ENCODE peak calls at places on chromosomes 3 and 15, in six cellular contexts. One of them, this sample, is unnamed. For H3K4me1 and H3K79me2, the result is how much of the 10 kb centered on the place peaks cover.

GRCh38 chr3:40152482-40153133 is 156.9 kb upstream of the EIF1B start:
- DNase-seq in SK-N-SH: no peak
- DNase-seq in mammary epithelial cell: peak
- DNase-seq in PC-3: no peak
- DNase-seq in endothelial cell of umbilical vein: no peak
- DNase-seq in OCI-LY7: no peak
- DNase-seq in this sample: no peak

GRCh38 chr3:42712716-42713372 is 10.2 kb upstream of the HHATL start:
- DNase-seq in endothelial cell of umbilical vein: no peak
- DNase-seq in OCI-LY7: no peak
- DNase-seq in mammary epithelial cell: no peak
- DNase-seq in PC-3: no peak
- DNase-seq in SK-N-SH: peak
- DNase-seq in this sample: no peak

GRCh38 chr3:113441051-113441770 is at the start of gene CFAP44:
- DNase-seq in mammary epithelial cell: peak
- DNase-seq in PC-3: no peak
- DNase-seq in endothelial cell of umbilical vein: peak
- DNase-seq in SK-N-SH: no peak
- DNase-seq in OCI-LY7: no peak
- DNase-seq in this sample: peak

GRCh38 chr3:8607285-8608040 is 37.1 kb downstream of the SSUH2 start:
- DNase-seq in SK-N-SH: peak
- DNase-seq in mammary epithelial cell: peak
- DNase-seq in PC-3: peak
- DNase-seq in endothelial cell of umbilical vein: peak
- DNase-seq in OCI-LY7: no peak
- DNase-seq in this sample: peak

GRCh38 chr15:90074916-90075315 is 27.4 kb downstream of the IDH2 start:
- DNase-seq in OCI-LY7: no peak
- DNase-seq in mammary epithelial cell: no peak
- DNase-seq in PC-3: no peak
- DNase-seq in endothelial cell of umbilical vein: no peak
- DNase-seq in SK-N-SH: no peak
- DNase-seq in this sample: no peak

GRCh38 chr3:75262661-75263060 is 401.5 kb upstream of the FRG2C start:
- DNase-seq in PC-3: no peak
- DNase-seq in endothelial cell of umbilical vein: no peak
- DNase-seq in SK-N-SH: no peak
- DNase-seq in OCI-LY7: no peak
- DNase-seq in mammary epithelial cell: peak
- DNase-seq in this sample: no peak

GRCh38 chr15:27258287-27258686 is 287.3 kb downstream of the GABRG3 start:
- DNase-seq in endothelial cell of umbilical vein: no peak
- DNase-seq in mammary epithelial cell: no peak
- DNase-seq in PC-3: no peak
- DNase-seq in SK-N-SH: no peak
- DNase-seq in OCI-LY7: no peak
- DNase-seq in this sample: no peak

GRCh38 chr3:11495948-11496557 is 147.7 kb downstream of the VGLL4 start:
- DNase-seq in PC-3: no peak
- DNase-seq in SK-N-SH: no peak
- DNase-seq in mammary epithelial cell: no peak
- DNase-seq in endothelial cell of umbilical vein: peak
- DNase-seq in OCI-LY7: no peak
- DNase-seq in this sample: no peak

GRCh38 chr3:45994661-45995369 is 809 bp downstream of the FYCO1 start:
- DNase-seq in SK-N-SH: peak
- DNase-seq in OCI-LY7: peak
- DNase-seq in PC-3: peak
- DNase-seq in mammary epithelial cell: no peak
- DNase-seq in endothelial cell of umbilical vein: no peak
- DNase-seq in this sample: no peak

GRCh38 chr3:184255291-184256039 is 5.9 kb downstream of the CAMK2N2 start:
- DNase-seq in OCI-LY7: no peak
- DNase-seq in SK-N-SH: no peak
- DNase-seq in PC-3: peak
- DNase-seq in mammary epithelial cell: peak
- DNase-seq in endothelial cell of umbilical vein: no peak
- DNase-seq in this sample: peak

GRCh38 chr15:89628791-89629715 is 26.2 kb downstream of the KIF7 start:
- DNase-seq in endothelial cell of umbilical vein: no peak
- DNase-seq in mammary epithelial cell: no peak
- DNase-seq in OCI-LY7: no peak
- DNase-seq in PC-3: no peak
- DNase-seq in SK-N-SH: peak
- DNase-seq in this sample: peak

GRCh38 chr15:41259546-41260189 is 28.6 kb downstream of the CHP1 start:
- DNase-seq in mammary epithelial cell: no peak
- DNase-seq in OCI-LY7: no peak
- DNase-seq in endothelial cell of umbilical vein: no peak
- DNase-seq in SK-N-SH: no peak
- DNase-seq in PC-3: no peak
- DNase-seq in this sample: peak

GRCh38 chr3:138332472-138333073 is 2.9 kb upstream of the NME9 start:
- DNase-seq in OCI-LY7: peak
- DNase-seq in SK-N-SH: peak
- DNase-seq in PC-3: peak
- DNase-seq in endothelial cell of umbilical vein: peak
- DNase-seq in mammary epithelial cell: no peak
- DNase-seq in this sample: peak

GRCh38 chr3:16199769-16200168 is 25.3 kb downstream of the GALNT15 start:
- DNase-seq in OCI-LY7: peak
- DNase-seq in endothelial cell of umbilical vein: no peak
- DNase-seq in SK-N-SH: no peak
- DNase-seq in mammary epithelial cell: no peak
- DNase-seq in PC-3: no peak
- DNase-seq in this sample: no peak

GRCh38 chr15:64912926-64913325 is 1.2 kb downstream of the ANKDD1A start:
- DNase-seq in PC-3: no peak
- DNase-seq in SK-N-SH: peak
- DNase-seq in endothelial cell of umbilical vein: no peak
- DNase-seq in mammary epithelial cell: no peak
- DNase-seq in OCI-LY7: no peak
- DNase-seq in this sample: no peak

GRCh38 chr15:29988689-29989088 is 94.1 kb upstream of the GOLGA8J start:
- DNase-seq in endothelial cell of umbilical vein: peak
- DNase-seq in mammary epithelial cell: no peak
- DNase-seq in PC-3: no peak
- DNase-seq in OCI-LY7: no peak
- DNase-seq in SK-N-SH: no peak
- DNase-seq in this sample: peak

GRCh38 chr3:57006949-57007419 is 53.5 kb upstream of the SPATA12 start:
- DNase-seq in endothelial cell of umbilical vein: no peak
- DNase-seq in mammary epithelial cell: peak
- DNase-seq in OCI-LY7: peak
- DNase-seq in SK-N-SH: no peak
- DNase-seq in PC-3: peak
- DNase-seq in this sample: no peak

GRCh38 chr15:91885714-91886265 is 32.3 kb downstream of the SLCO3A1 start:
- DNase-seq in mammary epithelial cell: no peak
- DNase-seq in endothelial cell of umbilical vein: no peak
- DNase-seq in SK-N-SH: peak
- DNase-seq in PC-3: no peak
- DNase-seq in OCI-LY7: peak
- DNase-seq in this sample: no peak

GRCh38 chr15:24848050-24848449 is 106.7 kb upstream of the SNRPN start:
- DNase-seq in OCI-LY7: no peak
- DNase-seq in SK-N-SH: peak
- DNase-seq in endothelial cell of umbilical vein: peak
- DNase-seq in mammary epithelial cell: no peak
- DNase-seq in PC-3: peak
- DNase-seq in this sample: peak

GRCh38 chr3:12436514-12437222 is 47.6 kb upstream of the TSEN2 start:
- DNase-seq in mammary epithelial cell: no peak
- DNase-seq in OCI-LY7: no peak
- DNase-seq in SK-N-SH: no peak
- DNase-seq in endothelial cell of umbilical vein: no peak
- DNase-seq in PC-3: peak
- DNase-seq in this sample: peak

GRCh38 chr15:63491116-63491817 is 13.1 kb upstream of the USP3 start:
- DNase-seq in PC-3: no peak
- DNase-seq in OCI-LY7: peak
- DNase-seq in endothelial cell of umbilical vein: no peak
- DNase-seq in mammary epithelial cell: no peak
- DNase-seq in SK-N-SH: no peak
- DNase-seq in this sample: no peak
- H3K4me1 ChIP-seq in PC-3: under half
- H3K4me1 ChIP-seq in OCI-LY7: half or more
- H3K4me1 ChIP-seq in endothelial cell of umbilical vein: under half
- H3K4me1 ChIP-seq in mammary epithelial cell: under half
- H3K4me1 ChIP-seq in SK-N-SH: under half
- H3K4me1 ChIP-seq in this sample: under half

GRCh38 chr3:13501958-13502790 is 22.1 kb downstream of the HDAC11 start:
- DNase-seq in SK-N-SH: no peak
- DNase-seq in endothelial cell of umbilical vein: no peak
- DNase-seq in OCI-LY7: no peak
- DNase-seq in PC-3: no peak
- DNase-seq in mammary epithelial cell: no peak
- DNase-seq in this sample: peak
- H3K79me2 ChIP-seq in SK-N-SH: under half
- H3K79me2 ChIP-seq in endothelial cell of umbilical vein: under half
- H3K79me2 ChIP-seq in OCI-LY7: under half
- H3K79me2 ChIP-seq in PC-3: under half
- H3K79me2 ChIP-seq in mammary epithelial cell: under half
- H3K79me2 ChIP-seq in this sample: under half

DNA sequence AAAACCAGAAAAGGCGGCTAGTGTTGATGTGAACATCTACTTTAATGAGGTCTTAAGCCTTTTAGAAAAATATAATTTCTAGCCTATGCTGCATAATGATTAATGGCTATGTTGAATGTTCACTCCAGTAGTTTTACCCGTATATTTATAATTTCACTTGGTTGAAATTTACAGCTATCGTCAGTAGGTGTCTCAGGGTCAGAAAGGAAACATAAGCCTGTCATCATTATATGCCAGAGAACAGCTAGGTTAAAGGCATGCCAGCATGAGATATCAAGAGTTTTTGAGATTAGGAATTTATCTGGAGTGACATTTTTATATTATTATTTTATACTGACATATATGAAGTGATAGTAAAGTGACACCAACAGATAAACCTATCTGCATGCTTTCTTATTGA is 904.1 kb downstream of the OTOL1 start:
- DNase-seq in SK-N-SH: no peak
- DNase-seq in PC-3: peak
- DNase-seq in endothelial cell of umbilical vein: no peak
- DNase-seq in mammary epithelial cell: no peak
- DNase-seq in OCI-LY7: no peak
- DNase-seq in this sample: no peak
- TF ChIP-seq CTCF in SK-N-SH: no peak
- TF ChIP-seq CTCF in PC-3: peak
- TF ChIP-seq CTCF in endothelial cell of umbilical vein: no peak
- TF ChIP-seq CTCF in mammary epithelial cell: no peak
- TF ChIP-seq CTCF in OCI-LY7: no peak
- TF ChIP-seq CTCF in this sample: no peak

GRCh38 chr15:63348392-63348791 is 33.3 kb downstream of the CA12 start:
- DNase-seq in SK-N-SH: peak
- DNase-seq in OCI-LY7: no peak
- DNase-seq in endothelial cell of umbilical vein: peak
- DNase-seq in mammary epithelial cell: peak
- DNase-seq in PC-3: peak
- DNase-seq in this sample: peak
- H3K4me1 ChIP-seq in SK-N-SH: under half
- H3K4me1 ChIP-seq in OCI-LY7: under half
- H3K4me1 ChIP-seq in endothelial cell of umbilical vein: under half
- H3K4me1 ChIP-seq in mammary epithelial cell: half or more
- H3K4me1 ChIP-seq in PC-3: under half
- H3K4me1 ChIP-seq in this sample: half or more

This sample was measured in osteoblast.